ENCODE peak calls at places on chromosomes 6 and 20, in six cellular contexts. One of them, this sample, is unnamed.

GRCh38 chr20:31987744-31988143 is 19.8 kb downstream of the XKR7 start:
- DNase-seq in substantia nigra: no peak
- DNase-seq in PC-9: no peak
- DNase-seq in mammary epithelial cell: peak; percentile 71
- DNase-seq in mesenchymal stem cell: peak; percentile 12
- DNase-seq in aorta: no peak
- DNase-seq in this sample: no peak

GRCh38 chr6:137111296-137112066 is 62.0 kb downstream of the IL22RA2 start:
- DNase-seq in PC-9: no peak
- DNase-seq in mammary epithelial cell: no peak
- DNase-seq in mesenchymal stem cell: no peak
- DNase-seq in aorta: no peak
- DNase-seq in substantia nigra: no peak
- DNase-seq in this sample: no peak

GRCh38 chr6:110491644-110492317 is 15.4 kb upstream of the SLC22A16 start:
- DNase-seq in PC-9: peak; percentile 31
- DNase-seq in mesenchymal stem cell: no peak
- DNase-seq in mammary epithelial cell: peak; percentile 88
- DNase-seq in aorta: no peak
- DNase-seq in substantia nigra: no peak
- DNase-seq in this sample: no peak

GRCh38 chr6:31729515-31729978 is 448 bp upstream of the DDAH2 start:
- DNase-seq in substantia nigra: no peak
- DNase-seq in PC-9: peak; percentile 91
- DNase-seq in mammary epithelial cell: peak; percentile 80
- DNase-seq in mesenchymal stem cell: peak; percentile 95
- DNase-seq in aorta: peak; percentile 97
- DNase-seq in this sample: peak; percentile 66

GRCh38 chr20:56179051-56179450 is 69.5 kb upstream of the MC3R start:
- DNase-seq in substantia nigra: no peak
- DNase-seq in mammary epithelial cell: no peak
- DNase-seq in mesenchymal stem cell: no peak
- DNase-seq in aorta: no peak
- DNase-seq in PC-9: no peak
- DNase-seq in this sample: no peak

GRCh38 chr6:100462396-100462795 is 2.3 kb downstream of the SIM1 start:
- DNase-seq in aorta: no peak
- DNase-seq in PC-9: no peak
- DNase-seq in substantia nigra: no peak
- DNase-seq in mammary epithelial cell: no peak
- DNase-seq in mesenchymal stem cell: no peak
- DNase-seq in this sample: no peak

GRCh38 chr6:75876152-75876551 is 127.1 kb downstream of the MYO6 start:
- DNase-seq in PC-9: no peak
- DNase-seq in mammary epithelial cell: no peak
- DNase-seq in aorta: no peak
- DNase-seq in mesenchymal stem cell: no peak
- DNase-seq in substantia nigra: no peak
- DNase-seq in this sample: no peak

GRCh38 chr6:105210932-105211531 is 31.2 kb upstream of the POPDC3 start:
- DNase-seq in mesenchymal stem cell: peak; percentile 33
- DNase-seq in substantia nigra: no peak
- DNase-seq in aorta: no peak
- DNase-seq in mammary epithelial cell: no peak
- DNase-seq in PC-9: no peak
- DNase-seq in this sample: no peak

GRCh38 chr20:34412453-34412852 is 49.4 kb downstream of the ITCH start:
- DNase-seq in aorta: no peak
- DNase-seq in PC-9: no peak
- DNase-seq in mesenchymal stem cell: no peak
- DNase-seq in substantia nigra: no peak
- DNase-seq in mammary epithelial cell: no peak
- DNase-seq in this sample: no peak

GRCh38 chr6:67129780-67130179 is 1422.8 kb upstream of the EYS start:
- DNase-seq in aorta: no peak
- DNase-seq in mesenchymal stem cell: no peak
- DNase-seq in substantia nigra: no peak
- DNase-seq in PC-9: no peak
- DNase-seq in mammary epithelial cell: no peak
- DNase-seq in this sample: no peak

GRCh38 chr6:157398151-157398550 is 17.2 kb downstream of the ZDHHC14 start:
- DNase-seq in mammary epithelial cell: no peak
- DNase-seq in substantia nigra: no peak
- DNase-seq in mesenchymal stem cell: no peak
- DNase-seq in PC-9: no peak
- DNase-seq in aorta: no peak
- DNase-seq in this sample: no peak

GRCh38 chr20:23316626-23317025 is 34.0 kb upstream of the NXT1 start:
- DNase-seq in mesenchymal stem cell: no peak
- DNase-seq in PC-9: no peak
- DNase-seq in mammary epithelial cell: no peak
- DNase-seq in aorta: no peak
- DNase-seq in substantia nigra: no peak
- DNase-seq in this sample: no peak

GRCh38 chr20:40305303-40305702 is 383.7 kb downstream of the MAFB start:
- DNase-seq in PC-9: no peak
- DNase-seq in mesenchymal stem cell: no peak
- DNase-seq in aorta: no peak
- DNase-seq in mammary epithelial cell: no peak
- DNase-seq in substantia nigra: no peak
- DNase-seq in this sample: no peak

GRCh38 chr6:129671442-129672344 is 38.3 kb downstream of the ARHGAP18 start:
- DNase-seq in substantia nigra: no peak
- DNase-seq in mesenchymal stem cell: no peak
- DNase-seq in PC-9: no peak
- DNase-seq in mammary epithelial cell: no peak
- DNase-seq in aorta: no peak
- DNase-seq in this sample: peak; percentile 27

GRCh38 chr6:92201618-92202017 is 1217.7 kb downstream of the EPHA7 start:
- DNase-seq in mammary epithelial cell: no peak
- DNase-seq in substantia nigra: no peak
- DNase-seq in PC-9: no peak
- DNase-seq in aorta: no peak
- DNase-seq in mesenchymal stem cell: peak; percentile 49
- DNase-seq in this sample: no peak

GRCh38 chr6:48036316-48036715 is 74.7 kb downstream of the PTCHD4 start:
- DNase-seq in mesenchymal stem cell: peak; percentile 66
- DNase-seq in aorta: no peak
- DNase-seq in mammary epithelial cell: peak; percentile 84
- DNase-seq in substantia nigra: no peak
- DNase-seq in PC-9: no peak
- DNase-seq in this sample: no peak

GRCh38 chr6:55250400-55250799 is 76.1 kb downstream of the HCRTR2 start:
- DNase-seq in mammary epithelial cell: no peak
- DNase-seq in mesenchymal stem cell: no peak
- DNase-seq in substantia nigra: no peak
- DNase-seq in aorta: no peak
- DNase-seq in PC-9: no peak
- DNase-seq in this sample: no peak

GRCh38 chr20:4439461-4439860 is 282.2 kb upstream of the PRND start:
- DNase-seq in aorta: no peak
- DNase-seq in mesenchymal stem cell: no peak
- DNase-seq in PC-9: no peak
- DNase-seq in substantia nigra: no peak
- DNase-seq in mammary epithelial cell: no peak
- DNase-seq in this sample: no peak

GRCh38 chr6:25492951-25493350 is 159.1 kb upstream of the SCGN start:
- DNase-seq in aorta: no peak
- DNase-seq in substantia nigra: no peak
- DNase-seq in PC-9: no peak
- DNase-seq in mesenchymal stem cell: no peak
- DNase-seq in mammary epithelial cell: no peak
- DNase-seq in this sample: no peak

GRCh38 chr20:60984666-60985065 is 267.4 kb upstream of the CDH4 start:
- DNase-seq in aorta: no peak
- DNase-seq in substantia nigra: no peak
- DNase-seq in PC-9: no peak
- DNase-seq in mesenchymal stem cell: no peak
- DNase-seq in mammary epithelial cell: no peak
- DNase-seq in this sample: no peak

GRCh38 chr6:154614101-154614500 is 103.6 kb upstream of the CNKSR3 start:
- DNase-seq in mesenchymal stem cell: peak; percentile 62
- DNase-seq in mammary epithelial cell: peak; percentile 20
- DNase-seq in substantia nigra: no peak
- DNase-seq in aorta: no peak
- DNase-seq in PC-9: no peak
- DNase-seq in this sample: no peak

GRCh38 chr6:134211297-134211696 is 106.6 kb downstream of the SGK1 start:
- DNase-seq in mammary epithelial cell: no peak
- DNase-seq in aorta: no peak
- DNase-seq in substantia nigra: no peak
- DNase-seq in mesenchymal stem cell: no peak
- DNase-seq in PC-9: no peak
- DNase-seq in this sample: no peak

GRCh38 chr6:19333936-19334335 is 503.2 kb upstream of the ID4 start:
- DNase-seq in PC-9: no peak
- DNase-seq in mammary epithelial cell: peak; percentile 64
- DNase-seq in substantia nigra: no peak
- DNase-seq in mesenchymal stem cell: no peak
- DNase-seq in aorta: no peak
- DNase-seq in this sample: no peak

GRCh38 chr6:140156131-140156530 is 781.7 kb upstream of the CITED2 start:
- DNase-seq in mammary epithelial cell: peak; percentile 44
- DNase-seq in substantia nigra: no peak
- DNase-seq in mesenchymal stem cell: no peak
- DNase-seq in aorta: no peak
- DNase-seq in PC-9: no peak
- DNase-seq in this sample: no peak

GRCh38 chr6:110390404-110390803 is 25.0 kb downstream of the DDO start:
- DNase-seq in substantia nigra: no peak
- DNase-seq in PC-9: no peak
- DNase-seq in mesenchymal stem cell: no peak
- DNase-seq in mammary epithelial cell: no peak
- DNase-seq in aorta: no peak
- DNase-seq in this sample: no peak

GRCh38 chr6:129195666-129196065 is 312.7 kb downstream of the LAMA2 start:
- DNase-seq in aorta: no peak
- DNase-seq in mammary epithelial cell: no peak
- DNase-seq in PC-9: no peak
- DNase-seq in mesenchymal stem cell: peak; percentile 54
- DNase-seq in substantia nigra: no peak
- DNase-seq in this sample: no peak

GRCh38 chr6:12748411-12748810 is 31.8 kb downstream of the PHACTR1 start:
- DNase-seq in mesenchymal stem cell: no peak
- DNase-seq in PC-9: no peak
- DNase-seq in substantia nigra: no peak
- DNase-seq in aorta: no peak
- DNase-seq in mammary epithelial cell: no peak
- DNase-seq in this sample: no peak
- H3K27ac ChIP-seq in mesenchymal stem cell: no peak overlapping the region
- H3K27ac ChIP-seq in PC-9: no peak overlapping the region
- H3K27ac ChIP-seq in substantia nigra: no peak overlapping the region
- H3K27ac ChIP-seq in aorta: no peak overlapping the region
- H3K27ac ChIP-seq in mammary epithelial cell: no peak overlapping the region
- H3K27ac ChIP-seq in this sample: no peak overlapping the region

GRCh38 chr6:158763440-158764187 is 55.6 kb downstream of the EZR start:
- DNase-seq in mammary epithelial cell: no peak
- DNase-seq in mesenchymal stem cell: no peak
- DNase-seq in PC-9: no peak
- DNase-seq in aorta: no peak
- DNase-seq in substantia nigra: no peak
- DNase-seq in this sample: no peak
- H3K27ac ChIP-seq in mammary epithelial cell: no peak overlapping the region
- H3K27ac ChIP-seq in mesenchymal stem cell: no peak overlapping the region
- H3K27ac ChIP-seq in PC-9: peak overlapping the region; percentile 86
- H3K27ac ChIP-seq in aorta: peak overlapping the region; percentile 28
- H3K27ac ChIP-seq in substantia nigra: no peak overlapping the region
- H3K27ac ChIP-seq in this sample: no peak overlapping the region

GRCh38 chr6:14516947-14517346 is 399.4 kb downstream of the CD83 start:
- DNase-seq in mesenchymal stem cell: no peak
- DNase-seq in aorta: no peak
- DNase-seq in mammary epithelial cell: no peak
- DNase-seq in PC-9: no peak
- DNase-seq in substantia nigra: no peak
- DNase-seq in this sample: no peak

GRCh38 chr6:14520536-14520935 is 403.0 kb downstream of the CD83 start:
- DNase-seq in aorta: no peak
- DNase-seq in mesenchymal stem cell: no peak
- DNase-seq in substantia nigra: no peak
- DNase-seq in PC-9: no peak
- DNase-seq in mammary epithelial cell: peak; percentile 59
- DNase-seq in this sample: no peak

GRCh38 chr6:14517536-14518105 is 400.0 kb downstream of the CD83 start:
- DNase-seq in PC-9: no peak
- DNase-seq in mesenchymal stem cell: no peak
- DNase-seq in substantia nigra: no peak
- DNase-seq in aorta: no peak
- DNase-seq in mammary epithelial cell: no peak
- DNase-seq in this sample: no peak

GRCh38 chr6:14520029-14520428 is 402.5 kb downstream of the CD83 start:
- DNase-seq in substantia nigra: no peak
- DNase-seq in mesenchymal stem cell: no peak
- DNase-seq in mammary epithelial cell: peak; percentile 90
- DNase-seq in PC-9: no peak
- DNase-seq in aorta: no peak
- DNase-seq in this sample: no peak

GRCh38 chr6:14518515-14519217 is 401.1 kb downstream of the CD83 start:
- DNase-seq in aorta: no peak
- DNase-seq in PC-9: no peak
- DNase-seq in substantia nigra: no peak
- DNase-seq in mammary epithelial cell: no peak
- DNase-seq in mesenchymal stem cell: no peak
- DNase-seq in this sample: no peak
- H3K27ac ChIP-seq in aorta: no peak overlapping the region
- H3K27ac ChIP-seq in PC-9: no peak overlapping the region
- H3K27ac ChIP-seq in substantia nigra: no peak overlapping the region
- H3K27ac ChIP-seq in mammary epithelial cell: no peak overlapping the region
- H3K27ac ChIP-seq in mesenchymal stem cell: no peak overlapping the region
- H3K27ac ChIP-seq in this sample: no peak overlapping the region

GRCh38 chr6:37048851-37049734 is 43.6 kb downstream of the FGD2 start:
- DNase-seq in aorta: no peak
- DNase-seq in mesenchymal stem cell: peak; percentile 90
- DNase-seq in substantia nigra: no peak
- DNase-seq in mammary epithelial cell: peak; percentile 96
- DNase-seq in PC-9: peak; percentile 47
- DNase-seq in this sample: peak; percentile 45

GRCh38 chr6:37047933-37048850 is 42.7 kb downstream of the FGD2 start:
- DNase-seq in aorta: no peak
- DNase-seq in mesenchymal stem cell: no peak
- DNase-seq in substantia nigra: no peak
- DNase-seq in mammary epithelial cell: no peak
- DNase-seq in PC-9: no peak
- DNase-seq in this sample: no peak

GRCh38 chr6:37049990-37050853 is 44.8 kb downstream of the FGD2 start:
- DNase-seq in mesenchymal stem cell: no peak
- DNase-seq in PC-9: no peak
- DNase-seq in substantia nigra: no peak
- DNase-seq in aorta: peak; percentile 86
- DNase-seq in mammary epithelial cell: no peak
- DNase-seq in this sample: peak; percentile 28

GRCh38 chr6:37050854-37051137 is 45.3 kb downstream of the FGD2 start:
- DNase-seq in PC-9: no peak
- DNase-seq in aorta: no peak
- DNase-seq in substantia nigra: no peak
- DNase-seq in mammary epithelial cell: no peak
- DNase-seq in mesenchymal stem cell: no peak
- DNase-seq in this sample: no peak

DNA sequence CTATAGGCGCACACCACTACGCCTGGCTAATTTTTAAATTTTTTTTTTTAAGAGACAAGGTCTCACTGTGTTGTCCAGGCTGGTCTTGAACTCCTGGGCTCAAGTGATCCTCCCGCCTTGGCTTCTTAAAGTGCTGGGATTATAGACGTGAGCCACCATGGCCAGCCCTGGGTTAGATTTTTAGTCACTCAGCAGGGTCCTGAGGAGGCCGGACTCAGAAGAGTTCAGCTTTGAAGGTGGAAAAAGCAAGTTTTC is 44.2 kb downstream of the FGD2 start:
- DNase-seq in PC-9: no peak
- DNase-seq in mammary epithelial cell: no peak
- DNase-seq in aorta: peak; percentile 26
- DNase-seq in substantia nigra: no peak
- DNase-seq in mesenchymal stem cell: no peak
- DNase-seq in this sample: no peak
- H3K27ac ChIP-seq in PC-9: no peak overlapping the region
- H3K27ac ChIP-seq in mammary epithelial cell: no peak overlapping the region
- H3K27ac ChIP-seq in aorta: no peak overlapping the region
- H3K27ac ChIP-seq in substantia nigra: peak overlapping the region; percentile 30
- H3K27ac ChIP-seq in mesenchymal stem cell: no peak overlapping the region
- H3K27ac ChIP-seq in this sample: peak overlapping the region; percentile 79

This sample was measured in effector memory CD4-positive, alpha-beta T cell.